ENCODE peak calls at places on chromosomes 16 and 17, in eight cellular contexts. M is ovary; X is activated CD8-positive, alpha-beta T cell treated with anti-CD3 and anti-CD28 coated beads for 36 hours; F is activated gamma-delta T cell treated with Interleukin-2 at 50 U/mL for 16 hours; P is C1 segment of cervical spinal cord; E is GM23338; A is stimulated activated CD4-positive, alpha-beta T cell treated with anti-CD3 and anti-CD28 coated beads, Interleukin-12 subunit alpha, Interleukin-12 subunit beta, amount 100 ng/mL, for 48 hours; B is skeletal muscle cell. Q is an unnamed sample.

GRCh38 chr17:44637066-44637465 is 19.2 kb upstream of the MEIOC start:
- DNase-seq in M (no peak), X (no peak), F (no peak), P (no peak), E (no peak), A (no peak), B (no peak), Q (no peak)

GRCh38 chr17:43445009-43445589 is 38.7 kb upstream of the DHX8 start:
- DNase-seq in M (no peak), X (no peak), F (no peak), P (no peak), E (no peak), A (no peak), B (no peak), Q (no peak)

GRCh38 chr17:80446645-80447405 is 29.6 kb downstream of the NPTX1 start:
- DNase-seq in M (no peak), X (no peak), F (no peak), P (no peak), E (no peak), A (no peak), B (no peak), Q (peak)

GRCh38 chr17:51434434-51435170 is 174.3 kb downstream of the UTP18 start:
- DNase-seq in M (no peak), X (no peak), F (no peak), P (no peak), E (no peak), A (no peak), B (no peak), Q (no peak)

GRCh38 chr16:29658693-29659092 is 4.4 kb upstream of the SPN start:
- DNase-seq in M (no peak), X (no peak), F (no peak), P (no peak), E (no peak), A (no peak), B (no peak), Q (no peak)

GRCh38 chr16:70706948-70707465 is 21.2 kb upstream of the MTSS2 start:
- DNase-seq in M (peak), X (no peak), F (no peak), P (no peak), E (no peak), A (no peak), B (peak), Q (no peak)

GRCh38 chr16:57643166-57643813 is 14.9 kb downstream of the ADGRG1 start:
- DNase-seq in M (no peak), X (no peak), F (no peak), P (peak), E (no peak), A (no peak), B (no peak), Q (no peak)

GRCh38 chr17:79777166-79777843 is 643 bp upstream of the CBX2 start:
- DNase-seq in M (peak), X (peak), F (no peak), P (no peak), E (peak), A (no peak), B (no peak), Q (peak)

GRCh38 chr17:64459284-64459747 is 10.4 kb downstream of the MILR1 start:
- DNase-seq in M (no peak), X (no peak), F (no peak), P (no peak), E (no peak), A (no peak), B (no peak), Q (no peak)

GRCh38 chr17:9792181-9792840 is 919 bp upstream of the DHRS7C start:
- DNase-seq in M (no peak), X (no peak), F (no peak), P (no peak), E (no peak), A (no peak), B (no peak), Q (no peak)

GRCh38 chr17:880871-881269 is 98.7 kb downstream of the NXN start:
- DNase-seq in M (no peak), X (no peak), F (no peak), P (no peak), E (no peak), A (no peak), B (no peak), Q (no peak)

GRCh38 chr16:78624349-78624748 is 524.9 kb downstream of the WWOX start:
- DNase-seq in M (no peak), X (no peak), F (no peak), P (no peak), E (no peak), A (no peak), B (no peak), Q (no peak)

GRCh38 chr16:28984091-28984490 is 761 bp upstream of the LAT start:
- DNase-seq in M (no peak), X (no peak), F (no peak), P (no peak), E (no peak), A (no peak), B (no peak), Q (no peak)

GRCh38 chr17:40515491-40516041 is 14.1 kb upstream of the TNS4 start:
- DNase-seq in M (no peak), X (peak), F (peak), P (no peak), E (no peak), A (peak), B (no peak), Q (no peak)

GRCh38 chr17:10139560-10139959 is 58.8 kb downstream of the GAS7 start:
- DNase-seq in M (no peak), X (no peak), F (no peak), P (no peak), E (no peak), A (no peak), B (no peak), Q (no peak)

GRCh38 chr16:86396318-86396882 is 113.9 kb upstream of the FOXF1 start:
- DNase-seq in M (no peak), X (no peak), F (no peak), P (peak), E (no peak), A (no peak), B (no peak), Q (no peak)

GRCh38 chr16:48879173-48879926 is 269.4 kb upstream of the N4BP1 start:
- DNase-seq in M (no peak), X (no peak), F (no peak), P (no peak), E (no peak), A (no peak), B (no peak), Q (no peak)

Q was measured in heart right ventricle.